ENCODE peak calls at places on chromosomes 5 and 9, in four cellular contexts. One of them, this sample, is unnamed.

GRCh38 chr9:3968891-3969290 is 331.0 kb downstream of the GLIS3 start:
- DNase-seq in HEK293T: no peak
- DNase-seq in WTC11: no peak
- DNase-seq in K562: no peak
- DNase-seq in this sample: peak

GRCh38 chr5:43036856-43037711 is 3.0 kb downstream of the ANXA2R start:
- DNase-seq in K562: no peak
- DNase-seq in WTC11: no peak
- DNase-seq in HEK293T: no peak
- DNase-seq in this sample: no peak

GRCh38 chr5:168064933-168065622 is 226.4 kb upstream of the WWC1 start:
- DNase-seq in HEK293T: no peak
- DNase-seq in K562: no peak
- DNase-seq in WTC11: no peak
- DNase-seq in this sample: peak

GRCh38 chr9:4717815-4718214 is 23.2 kb downstream of the AK3 start:
- DNase-seq in HEK293T: no peak
- DNase-seq in K562: no peak
- DNase-seq in WTC11: no peak
- DNase-seq in this sample: no peak

GRCh38 chr9:100919526-100919925 is 109.0 kb upstream of the PLPPR1 start:
- DNase-seq in HEK293T: no peak
- DNase-seq in WTC11: no peak
- DNase-seq in K562: no peak
- DNase-seq in this sample: no peak

GRCh38 chr5:132489871-132490483 is 596 bp downstream of the IRF1 start:
- DNase-seq in HEK293T: peak
- DNase-seq in K562: peak
- DNase-seq in WTC11: peak
- DNase-seq in this sample: no peak

GRCh38 chr5:180438785-180439780 is 55.1 kb upstream of the CNOT6 start:
- DNase-seq in K562: no peak
- DNase-seq in WTC11: no peak
- DNase-seq in HEK293T: no peak
- DNase-seq in this sample: no peak

GRCh38 chr9:128409998-128410397 is 10.7 kb upstream of the CERCAM start:
- DNase-seq in HEK293T: peak
- DNase-seq in WTC11: peak
- DNase-seq in K562: peak
- DNase-seq in this sample: peak

GRCh38 chr9:37899041-37899440 is 4.9 kb downstream of the SLC25A51 start:
- DNase-seq in WTC11: no peak
- DNase-seq in HEK293T: no peak
- DNase-seq in K562: no peak
- DNase-seq in this sample: no peak

GRCh38 chr9:124527781-124528180 is 20.6 kb upstream of the NR5A1 start:
- DNase-seq in HEK293T: no peak
- DNase-seq in K562: no peak
- DNase-seq in WTC11: no peak
- DNase-seq in this sample: no peak

DNA sequence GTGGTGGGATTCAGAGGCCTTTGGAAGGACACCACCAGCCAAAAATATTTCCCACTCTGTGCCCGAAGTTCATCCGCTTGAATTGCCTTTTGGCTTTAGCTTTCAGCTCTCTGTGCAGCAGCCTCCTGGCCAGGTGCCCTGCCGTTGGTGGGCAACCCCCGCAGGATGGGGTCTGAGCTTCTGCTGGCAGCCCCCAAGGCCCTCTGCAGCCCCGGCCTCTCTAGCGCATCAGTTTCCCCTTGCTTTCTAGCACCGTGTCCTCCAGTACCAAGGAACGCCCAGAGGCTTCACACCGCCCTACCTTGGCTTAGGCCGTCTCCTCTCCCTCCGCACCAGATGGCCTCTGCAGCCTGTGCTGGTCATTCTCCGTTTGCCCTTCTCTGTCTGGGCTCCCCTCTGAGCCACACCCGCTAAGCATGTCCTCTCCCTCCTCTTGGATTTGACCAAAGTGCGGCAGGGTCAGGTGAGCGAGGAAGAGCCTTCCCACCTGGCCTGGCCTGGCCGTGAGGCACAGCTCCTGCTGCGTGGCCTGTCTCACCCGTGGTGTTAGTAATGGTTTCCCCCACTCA is 4.2 kb upstream of the TSC1 start:
- DNase-seq in K562: no peak
- DNase-seq in WTC11: no peak
- DNase-seq in HEK293T: no peak
- DNase-seq in this sample: no peak
- TF ChIP-seq ELF4 in K562: no peak
- TF ChIP-seq ELF4 in WTC11: no peak
- TF ChIP-seq ELF4 in HEK293T: no peak
- TF ChIP-seq ELF4 in this sample: no peak

GRCh38 chr5:137004279-137004678 is 494.8 kb downstream of the SPOCK1 start:
- DNase-seq in K562: no peak
- DNase-seq in WTC11: no peak
- DNase-seq in HEK293T: no peak
- DNase-seq in this sample: no peak

GRCh38 chr5:136999787-137000186 is 499.3 kb downstream of the SPOCK1 start:
- DNase-seq in WTC11: no peak
- DNase-seq in HEK293T: no peak
- DNase-seq in K562: no peak
- DNase-seq in this sample: no peak

GRCh38 chr5:136998864-136999263 is 500.3 kb downstream of the SPOCK1 start:
- DNase-seq in K562: no peak
- DNase-seq in WTC11: no peak
- DNase-seq in HEK293T: no peak
- DNase-seq in this sample: no peak

DNA sequence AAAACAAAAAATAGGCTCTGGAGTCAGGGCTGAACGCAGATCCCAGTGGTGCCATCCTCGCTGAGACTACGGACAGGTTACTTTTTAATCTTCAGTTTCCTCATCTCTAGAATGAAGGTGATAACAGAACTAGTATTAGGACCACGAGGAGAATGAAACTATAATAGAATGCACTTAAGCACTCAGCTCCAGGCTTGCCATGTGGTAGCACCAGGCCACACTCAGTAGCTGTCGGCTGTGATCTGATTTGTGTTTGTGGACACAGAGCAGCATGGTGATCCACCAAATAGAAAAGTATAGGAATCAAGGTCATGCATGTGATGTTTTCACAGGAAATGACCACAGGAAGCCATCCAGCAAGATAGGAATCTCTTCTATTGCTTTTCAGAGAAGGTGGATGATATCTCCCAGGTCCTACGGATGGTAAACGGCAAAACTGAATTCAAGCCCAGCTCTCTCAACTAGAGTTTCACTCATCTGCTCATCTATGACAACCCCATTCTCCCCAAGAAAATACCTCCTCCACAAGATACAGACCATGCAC is 498.0 kb downstream of the SPOCK1 start:
- DNase-seq in WTC11: no peak
- DNase-seq in K562: no peak
- DNase-seq in HEK293T: no peak
- DNase-seq in this sample: no peak
- TF ChIP-seq ELF4 in WTC11: no peak
- TF ChIP-seq ELF4 in K562: no peak
- TF ChIP-seq ELF4 in HEK293T: no peak
- TF ChIP-seq ELF4 in this sample: no peak

GRCh38 chr5:119411291-119411934 is 40.9 kb upstream of the HSD17B4 start:
- DNase-seq in HEK293T: no peak
- DNase-seq in K562: no peak
- DNase-seq in WTC11: no peak
- DNase-seq in this sample: no peak
- TF ChIP-seq ELF4 in HEK293T: no peak
- TF ChIP-seq ELF4 in K562: no peak
- TF ChIP-seq ELF4 in WTC11: no peak
- TF ChIP-seq ELF4 in this sample: no peak

GRCh38 chr5:171598279-171599152 is 179.1 kb downstream of the FGF18 start:
- DNase-seq in K562: no peak
- DNase-seq in HEK293T: no peak
- DNase-seq in WTC11: no peak
- DNase-seq in this sample: no peak
- TF ChIP-seq ELF4 in K562: no peak
- TF ChIP-seq ELF4 in HEK293T: no peak
- TF ChIP-seq ELF4 in WTC11: no peak
- TF ChIP-seq ELF4 in this sample: no peak

DNA sequence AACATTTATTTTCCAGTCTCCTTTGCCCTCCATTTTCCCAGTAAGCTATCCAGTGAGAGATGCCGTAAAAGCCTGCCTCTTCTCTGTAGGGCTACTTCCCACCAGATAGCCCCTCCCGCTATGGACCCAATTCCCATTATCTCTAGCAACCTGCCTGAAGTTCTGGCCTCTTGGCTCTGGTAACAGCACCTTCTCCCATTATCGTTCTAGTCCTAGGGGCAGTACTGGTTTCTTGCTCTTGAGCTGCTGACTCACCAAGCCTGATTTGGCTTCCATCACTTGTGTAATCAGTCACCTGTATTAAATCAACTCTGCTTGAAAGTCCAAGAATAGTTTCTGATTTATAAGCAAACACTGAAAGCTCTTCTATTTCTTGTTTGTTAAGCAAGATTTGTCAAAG is 42.8 kb upstream of the PARP8 start:
- DNase-seq in HEK293T: no peak
- DNase-seq in K562: no peak
- DNase-seq in WTC11: no peak
- DNase-seq in this sample: no peak
- TF ChIP-seq ELF4 in HEK293T: no peak
- TF ChIP-seq ELF4 in K562: no peak
- TF ChIP-seq ELF4 in WTC11: no peak
- TF ChIP-seq ELF4 in this sample: no peak

GRCh38 chr9:129979346-129979745 is 63.6 kb downstream of the FNBP1 start:
- DNase-seq in WTC11: no peak
- DNase-seq in K562: no peak
- DNase-seq in HEK293T: no peak
- DNase-seq in this sample: no peak

GRCh38 chr9:129987047-129987446 is 55.9 kb downstream of the FNBP1 start:
- DNase-seq in K562: no peak
- DNase-seq in WTC11: no peak
- DNase-seq in HEK293T: no peak
- DNase-seq in this sample: no peak

GRCh38 chr9:129981180-129981907 is 61.6 kb downstream of the FNBP1 start:
- DNase-seq in WTC11: no peak
- DNase-seq in HEK293T: no peak
- DNase-seq in K562: no peak
- DNase-seq in this sample: peak

GRCh38 chr9:129987941-129988340 is 55.0 kb downstream of the FNBP1 start:
- DNase-seq in K562: no peak
- DNase-seq in WTC11: no peak
- DNase-seq in HEK293T: no peak
- DNase-seq in this sample: no peak

GRCh38 chr9:129983891-129984290 is 59.1 kb downstream of the FNBP1 start:
- DNase-seq in K562: no peak
- DNase-seq in HEK293T: no peak
- DNase-seq in WTC11: no peak
- DNase-seq in this sample: no peak
- TF ChIP-seq ELF4 in K562: no peak
- TF ChIP-seq ELF4 in HEK293T: no peak
- TF ChIP-seq ELF4 in WTC11: no peak
- TF ChIP-seq ELF4 in this sample: no peak

GRCh38 chr5:151743535-151743934 is 14.9 kb downstream of the ATOX1 start:
- DNase-seq in K562: no peak
- DNase-seq in WTC11: no peak
- DNase-seq in HEK293T: no peak
- DNase-seq in this sample: no peak

GRCh38 chr5:151741678-151742423 is 16.6 kb downstream of the ATOX1 start:
- DNase-seq in K562: no peak
- DNase-seq in WTC11: no peak
- DNase-seq in HEK293T: no peak
- DNase-seq in this sample: no peak

GRCh38 chr5:151740958-151741373 is 17.5 kb downstream of the ATOX1 start:
- DNase-seq in HEK293T: no peak
- DNase-seq in WTC11: no peak
- DNase-seq in K562: no peak
- DNase-seq in this sample: no peak

GRCh38 chr5:151745071-151745705 is 13.2 kb downstream of the ATOX1 start:
- DNase-seq in HEK293T: no peak
- DNase-seq in WTC11: no peak
- DNase-seq in K562: no peak
- DNase-seq in this sample: no peak

GRCh38 chr5:151742870-151743294 is 15.5 kb downstream of the ATOX1 start:
- DNase-seq in HEK293T: peak
- DNase-seq in K562: peak
- DNase-seq in WTC11: peak
- DNase-seq in this sample: peak
- TF ChIP-seq ELF4 in HEK293T: no peak
- TF ChIP-seq ELF4 in K562: no peak
- TF ChIP-seq ELF4 in WTC11: no peak
- TF ChIP-seq ELF4 in this sample: no peak

This sample was measured in HepG2.